ENCODE peak calls at places on chromosome 12, in five cellular contexts. U is AG04449, W is osteoblast, G is astrocyte of the spinal cord, N is cardiac fibroblast. C is an unnamed sample.

GRCh38 chr12:69329669-69330428 is 18.3 kb upstream of the LYZ start:
- DNase-seq in U (no peak), W (no peak), G (no peak), N (no peak), C (no peak)

GRCh38 chr12:111204684-111205305 is 164.1 kb downstream of the PHETA1 start:
- DNase-seq in U (no peak), W (no peak), G (no peak), N (no peak), C (no peak)

GRCh38 chr12:114319422-114319821 is 86.5 kb downstream of the TBX5 start:
- DNase-seq in U (no peak), W (no peak), G (no peak), N (no peak), C (no peak)

GRCh38 chr12:67593041-67593870 is 55.3 kb upstream of the DYRK2 start:
- DNase-seq in U (no peak), W (no peak), G (peak), N (peak), C (no peak)

GRCh38 chr12:3078086-3078820 is 1.1 kb downstream of the TSPAN9 start:
- DNase-seq in U (no peak), W (peak), G (no peak), N (no peak), C (no peak)

GRCh38 chr12:92096346-92097136 is 49.1 kb downstream of the BTG1 start:
- DNase-seq in U (no peak), W (peak), G (peak), N (peak), C (no peak)

GRCh38 chr12:108855284-108856169 is 1.9 kb downstream of the SSH1 start:
- DNase-seq in U (no peak), W (no peak), G (peak), N (no peak), C (no peak)

GRCh38 chr12:109539508-109539907 is 33.8 kb downstream of the MMAB start:
- DNase-seq in U (no peak), W (peak), G (peak), N (peak), C (no peak)

GRCh38 chr12:47863985-47864384 is 40.8 kb downstream of the VDR start:
- DNase-seq in U (no peak), W (no peak), G (no peak), N (no peak), C (no peak)

GRCh38 chr12:104600790-104601739 is 144.3 kb downstream of the CHST11 start:
- DNase-seq in U (no peak), W (no peak), G (no peak), N (peak), C (no peak)

GRCh38 chr12:13175499-13175898 is 21.0 kb upstream of the EMP1 start:
- DNase-seq in U (no peak), W (peak), G (no peak), N (peak), C (no peak)

GRCh38 chr12:21600196-21600595 is 4.5 kb downstream of the GYS2 start:
- DNase-seq in U (no peak), W (no peak), G (no peak), N (no peak), C (no peak)

GRCh38 chr12:109269428-109269827 is 39.7 kb downstream of the FOXN4 start:
- DNase-seq in U (no peak), W (peak), G (no peak), N (no peak), C (no peak)

GRCh38 chr12:101957251-101957650 is 79.9 kb downstream of the DRAM1 start:
- DNase-seq in U (no peak), W (no peak), G (no peak), N (no peak), C (no peak)

GRCh38 chr12:3097186-3097804 is 20.1 kb downstream of the TSPAN9 start:
- DNase-seq in U (no peak), W (peak), G (no peak), N (peak), C (no peak)

GRCh38 chr12:93006655-93007208 is 77.6 kb upstream of the EEA1 start:
- DNase-seq in U (no peak), W (no peak), G (no peak), N (no peak), C (no peak)

GRCh38 chr12:65500121-65500846 is 221.8 kb downstream of the MSRB3 start:
- DNase-seq in U (no peak), W (no peak), G (peak), N (peak), C (peak)

GRCh38 chr12:67355428-67356385 is 86.5 kb downstream of the CAND1 start:
- DNase-seq in U (no peak), W (no peak), G (peak), N (peak), C (peak)

GRCh38 chr12:113473942-113474341 is 2.3 kb upstream of the LHX5 start:
- DNase-seq in U (no peak), W (peak), G (no peak), N (no peak), C (no peak)

GRCh38 chr12:3869448-3869847 is 3.8 kb downstream of the PARP11 start:
- DNase-seq in U (no peak), W (no peak), G (no peak), N (no peak), C (no peak)

GRCh38 chr12:83172441-83172840 is 485.7 kb downstream of the TMTC2 start:
- DNase-seq in U (no peak), W (no peak), G (no peak), N (no peak), C (no peak)

GRCh38 chr12:49956663-49957569 is 4.8 kb upstream of the AQP5 start:
- DNase-seq in U (no peak), W (peak), G (no peak), N (no peak), C (no peak)

GRCh38 chr12:45502481-45502880 is 227.0 kb upstream of the ARID2 start:
- DNase-seq in U (no peak), W (no peak), G (no peak), N (no peak), C (no peak)

GRCh38 chr12:45216297-45216982 is 545 bp downstream of the ANO6 start:
- DNase-seq in U (no peak), W (no peak), G (peak), N (peak), C (no peak)

GRCh38 chr12:4082809-4083447 is 190.6 kb upstream of the CCND2 start:
- DNase-seq in U (no peak), W (no peak), G (no peak), N (no peak), C (no peak)

GRCh38 chr12:71870409-71870808 is 30.9 kb downstream of the TBC1D15 start:
- DNase-seq in U (no peak), W (no peak), G (no peak), N (no peak), C (no peak)

GRCh38 chr12:46556105-46556559 is 183.6 kb upstream of the SLC38A2 start:
- DNase-seq in U (peak), W (no peak), G (peak), N (peak), C (peak)

GRCh38 chr12:108779998-108780688 is 48.8 kb upstream of the CORO1C start:
- DNase-seq in U (no peak), W (peak), G (no peak), N (no peak), C (no peak)

GRCh38 chr12:6367065-6367968 is 8.0 kb downstream of the SCNN1A start:
- DNase-seq in U (no peak), W (peak), G (no peak), N (peak), C (peak)

GRCh38 chr12:80776706-80777105 is 60.0 kb downstream of the MYF5 start:
- DNase-seq in U (no peak), W (no peak), G (no peak), N (no peak), C (no peak)

GRCh38 chr12:85979641-85980040 is 105.5 kb downstream of the NTS start:
- DNase-seq in U (no peak), W (no peak), G (no peak), N (peak), C (no peak)

GRCh38 chr12:26195641-26196423 is 459 bp downstream of the SSPN start:
- DNase-seq in U (no peak), W (peak), G (peak), N (peak), C (no peak)

GRCh38 chr12:2503762-2504161 is 291.0 kb upstream of the FKBP4 start:
- DNase-seq in U (no peak), W (no peak), G (no peak), N (no peak), C (no peak)

GRCh38 chr12:94227066-94227465 is 78.7 kb downstream of the PLXNC1 start:
- DNase-seq in U (no peak), W (no peak), G (no peak), N (no peak), C (no peak)

GRCh38 chr12:131222271-131223139 is 268.8 kb downstream of the ADGRD1 start:
- DNase-seq in U (no peak), W (no peak), G (no peak), N (no peak), C (peak)

GRCh38 chr12:107512391-107512790 is 173.2 kb upstream of the PWP1 start:
- DNase-seq in U (no peak), W (no peak), G (no peak), N (peak), C (peak)

GRCh38 chr12:111429760-111430417 is 24.2 kb downstream of the SH2B3 start:
- DNase-seq in U (no peak), W (peak), G (no peak), N (no peak), C (no peak)

GRCh38 chr12:100860611-100861010 is 66.0 kb downstream of the ANO4 start:
- DNase-seq in U (no peak), W (peak), G (peak), N (no peak), C (no peak)

GRCh38 chr12:114414866-114415524 is 9.1 kb upstream of the TBX5 start:
- DNase-seq in U (no peak), W (peak), G (no peak), N (no peak), C (no peak)

GRCh38 chr12:122094261-122094734 is 15.7 kb downstream of the MLXIP start:
- DNase-seq in U (no peak), W (no peak), G (no peak), N (no peak), C (no peak)

GRCh38 chr12:122094735-122095561 is 16.4 kb downstream of the MLXIP start:
- DNase-seq in U (no peak), W (no peak), G (peak), N (peak), C (no peak)

GRCh38 chr12:122097641-122098364 is 19.2 kb downstream of the MLXIP start:
- DNase-seq in U (no peak), W (no peak), G (no peak), N (peak), C (no peak)

GRCh38 chr12:122096014-122096413 is 17.5 kb downstream of the MLXIP start:
- DNase-seq in U (no peak), W (no peak), G (no peak), N (no peak), C (no peak)

GRCh38 chr12:122096591-122097149 is 18.1 kb downstream of the MLXIP start:
- DNase-seq in U (no peak), W (no peak), G (no peak), N (peak), C (no peak)
- H3K4me3 ChIP-seq in U (no peak), W (no peak), G (no peak), N (no peak), C (no peak)

DNA sequence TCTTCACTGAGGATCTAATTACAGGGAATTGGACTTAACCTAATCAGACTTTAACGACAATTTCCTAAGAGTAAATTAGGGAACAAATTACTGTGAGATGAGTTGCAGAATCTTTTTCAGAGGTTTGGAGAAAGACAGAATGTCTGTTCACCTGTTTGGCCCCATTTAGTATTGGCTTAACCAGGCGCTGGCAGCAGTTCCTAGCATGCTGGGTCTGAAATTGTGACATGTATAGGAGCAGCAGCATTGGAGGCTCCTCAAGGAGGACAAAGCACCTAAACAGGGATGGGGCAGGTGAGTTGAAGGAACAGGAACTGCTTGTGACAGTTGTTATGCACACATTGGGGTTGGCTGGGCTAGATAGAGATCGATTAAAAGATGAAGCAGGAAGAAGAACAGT is 51.0 kb downstream of the KCNMB4 start:
- DNase-seq in U (no peak), W (no peak), G (no peak), N (no peak), C (no peak)
- TF ChIP-seq CTCF in U (no peak), W (no peak), G (no peak), N (no peak), C (no peak)

GRCh38 chr12:119459481-119459880 is 125.0 kb downstream of the CCDC60 start:
- DNase-seq in U (no peak), W (no peak), G (no peak), N (no peak), C (no peak)
- H3K4me3 ChIP-seq in U (no peak), W (no peak), G (no peak), N (no peak), C (no peak)

DNA sequence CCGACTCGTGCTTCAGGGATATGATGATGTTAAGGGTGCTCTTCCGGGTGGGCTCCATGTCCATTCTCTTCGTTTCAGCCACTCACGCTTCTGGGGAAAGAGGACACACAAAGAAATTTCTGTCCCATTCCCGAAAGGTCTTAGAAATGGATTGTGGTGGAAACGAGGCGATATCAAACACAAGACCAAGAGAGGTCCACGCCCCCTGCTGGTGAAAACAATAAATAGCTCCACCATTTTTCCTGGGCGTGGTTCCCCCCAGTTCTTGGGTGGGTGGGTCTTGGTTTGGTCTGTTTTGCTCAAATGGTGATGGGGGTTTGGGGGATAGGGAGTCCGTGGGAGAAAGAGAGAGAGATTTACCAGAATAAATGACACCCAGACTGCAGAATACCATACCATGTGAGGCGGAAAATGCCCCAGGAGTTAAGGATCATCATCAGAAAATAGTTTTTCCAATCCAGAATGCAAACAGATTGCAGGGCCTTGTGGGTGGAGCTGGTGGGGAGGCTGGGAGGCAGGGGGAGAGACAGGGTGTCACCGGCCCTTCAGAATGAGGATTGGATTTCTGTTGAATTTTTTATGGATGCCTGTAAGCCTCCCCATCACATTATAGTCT is 55.6 kb downstream of the SRRM4 start:
- DNase-seq in U (no peak), W (no peak), G (no peak), N (peak), C (no peak)
- TF ChIP-seq CTCF in U (peak), W (peak), G (peak), N (peak), C (peak)

GRCh38 chr12:70608184-70608583 is 29.0 kb downstream of the PTPRB start:
- DNase-seq in U (no peak), W (no peak), G (no peak), N (no peak), C (no peak)

GRCh38 chr12:70609203-70609602 is 28.0 kb downstream of the PTPRB start:
- DNase-seq in U (no peak), W (no peak), G (no peak), N (no peak), C (no peak)

GRCh38 chr12:70606001-70606400 is 31.2 kb downstream of the PTPRB start:
- DNase-seq in U (no peak), W (no peak), G (no peak), N (peak), C (no peak)

GRCh38 chr12:70607107-70607506 is 30.1 kb downstream of the PTPRB start:
- DNase-seq in U (no peak), W (no peak), G (no peak), N (no peak), C (no peak)

DNA sequence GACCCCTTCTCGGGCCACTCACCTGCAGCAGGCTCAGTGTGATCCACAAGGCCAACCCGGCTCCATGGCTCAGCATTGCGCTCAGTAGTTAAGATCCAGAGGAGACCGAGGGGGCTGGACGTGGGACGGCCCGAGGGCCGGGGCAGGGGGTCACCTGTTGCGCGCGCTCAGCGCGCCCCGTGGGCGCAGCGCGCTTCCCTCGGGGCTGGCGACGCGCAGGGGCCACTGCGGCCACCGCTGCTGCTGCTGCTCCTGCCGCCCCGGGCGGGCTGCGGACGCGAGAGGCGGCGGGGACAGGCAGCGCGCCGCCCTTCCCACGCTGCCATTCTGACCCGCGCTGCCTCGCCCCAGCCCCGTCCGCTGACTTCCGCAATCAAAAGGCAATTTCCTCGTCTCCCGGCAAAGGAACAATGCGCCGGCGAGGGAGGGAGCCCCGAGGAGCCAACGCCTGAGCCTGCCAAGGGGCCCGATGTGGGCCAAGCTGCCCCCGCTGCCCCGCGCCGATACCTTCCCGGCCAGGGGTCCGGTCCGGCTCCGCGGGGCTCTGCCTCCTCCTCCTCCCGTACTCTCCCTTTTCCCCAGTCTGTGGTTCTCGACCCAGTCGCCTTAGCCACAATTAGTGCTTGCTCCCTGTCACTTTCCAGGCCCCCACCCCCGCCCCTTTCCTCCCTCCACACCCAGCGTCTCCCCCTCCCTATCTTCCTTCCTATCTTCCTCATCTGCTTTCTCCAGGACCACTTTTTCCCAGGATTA is 27.3 kb downstream of the PTPRB start:
- DNase-seq in U (no peak), W (peak), G (no peak), N (peak), C (no peak)
- H3K4me3 ChIP-seq in U (peak), W (peak), G (peak), N (peak), C (peak)